ENCODE peak calls at places on chromosomes 2 and 18, in four cellular contexts. Q, P, Y and S are unnamed samples.

GRCh38 chr18:62486290-62486964 is 36.4 kb upstream of the ZCCHC2 start:
- DNase-seq in Q (no peak), P (peak), Y (peak), S (peak)

GRCh38 chr2:241863021-241863954 is 4.6 kb upstream of the PDCD1 start:
- DNase-seq in P (no peak), Y (no peak), Q (peak), S (peak)

GRCh38 chr18:79744625-79745024 is 53.1 kb upstream of the KCNG2 start:
- DNase-seq in Q (no peak), P (no peak), Y (no peak), S (no peak)

GRCh38 chr2:211823886-211824479 is 714.6 kb downstream of the ERBB4 start:
- DNase-seq in Q (no peak), Y (peak), P (no peak), S (no peak)

GRCh38 chr2:205743982-205744644 is 61.8 kb downstream of the NRP2 start:
- DNase-seq in Y (no peak), P (no peak), Q (no peak), S (no peak)

GRCh38 chr2:108922141-108922915 is 66.7 kb downstream of the EDAR start:
- DNase-seq in P (no peak), Y (peak), Q (no peak), S (no peak)

GRCh38 chr2:240868286-240869108 is at the start of gene AGXT:
- DNase-seq in P (no peak), Q (no peak), Y (peak), S (no peak)

GRCh38 chr18:74256190-74256589 is 35.6 kb downstream of the CYB5A start:
- DNase-seq in Y (no peak), P (no peak), Q (no peak), S (no peak)

GRCh38 chr2:213021971-213022899 is 129.2 kb downstream of the IKZF2 start:
- DNase-seq in P (no peak), Q (no peak), Y (no peak), S (no peak)

GRCh38 chr2:84424152-84424551 is 34.9 kb downstream of the SUCLG1 start:
- DNase-seq in P (no peak), Y (no peak), Q (no peak), S (peak)

GRCh38 chr2:219207884-219208740 is 1.5 kb downstream of the ZFAND2B start:
- DNase-seq in Y (peak), P (no peak), Q (no peak), S (peak)

GRCh38 chr2:100941646-100942240 is 60.3 kb upstream of the RPL31 start:
- DNase-seq in Y (no peak), P (no peak), Q (no peak), S (no peak)

GRCh38 chr18:69216390-69216789 is 184.3 kb upstream of the DOK6 start:
- DNase-seq in P (peak), Q (no peak), Y (peak), S (no peak)

GRCh38 chr2:175414872-175415487 is 233.5 kb upstream of the ATP5MC3 start:
- DNase-seq in Q (no peak), P (peak), Y (peak), S (peak)